ENCODE peak calls at places on chromosomes 6 and 20, in four cellular contexts. One of them, this sample, is unnamed.

GRCh38 chr6:140427842-140428241 is 1053.4 kb upstream of the CITED2 start:
- DNase-seq in activated naive CD8-positive, alpha-beta T cell treated with anti-CD3 and anti-CD28 coated beads for 36 hours: no peak
- DNase-seq in AG20443: no peak
- DNase-seq in Right ventricle myocardium inferior: no peak
- DNase-seq in this sample: no peak

GRCh38 chr6:75493400-75494064 is at the start of gene FILIP1:
- DNase-seq in activated naive CD8-positive, alpha-beta T cell treated with anti-CD3 and anti-CD28 coated beads for 36 hours: no peak
- DNase-seq in AG20443: peak
- DNase-seq in Right ventricle myocardium inferior: peak
- DNase-seq in this sample: no peak

GRCh38 chr6:110053395-110054240 is 75.5 kb downstream of the GPR6 start:
- DNase-seq in activated naive CD8-positive, alpha-beta T cell treated with anti-CD3 and anti-CD28 coated beads for 36 hours: no peak
- DNase-seq in AG20443: peak
- DNase-seq in Right ventricle myocardium inferior: no peak
- DNase-seq in this sample: peak

GRCh38 chr6:127030111-127030510 is 88.4 kb upstream of the RSPO3 start:
- DNase-seq in activated naive CD8-positive, alpha-beta T cell treated with anti-CD3 and anti-CD28 coated beads for 36 hours: no peak
- DNase-seq in AG20443: no peak
- DNase-seq in Right ventricle myocardium inferior: no peak
- DNase-seq in this sample: no peak

GRCh38 chr20:11672959-11673358 is 244.7 kb upstream of the BTBD3 start:
- DNase-seq in activated naive CD8-positive, alpha-beta T cell treated with anti-CD3 and anti-CD28 coated beads for 36 hours: no peak
- DNase-seq in AG20443: no peak
- DNase-seq in Right ventricle myocardium inferior: no peak
- DNase-seq in this sample: no peak

GRCh38 chr6:163529605-163530004 is 115.1 kb downstream of the QKI start:
- DNase-seq in activated naive CD8-positive, alpha-beta T cell treated with anti-CD3 and anti-CD28 coated beads for 36 hours: no peak
- DNase-seq in AG20443: peak
- DNase-seq in Right ventricle myocardium inferior: no peak
- DNase-seq in this sample: no peak

GRCh38 chr20:45611054-45611453 is 18.5 kb upstream of the WFDC10A start:
- DNase-seq in activated naive CD8-positive, alpha-beta T cell treated with anti-CD3 and anti-CD28 coated beads for 36 hours: peak
- DNase-seq in AG20443: peak
- DNase-seq in Right ventricle myocardium inferior: no peak
- DNase-seq in this sample: no peak

GRCh38 chr6:147204843-147205311 is 660 bp downstream of the STXBP5 start:
- DNase-seq in activated naive CD8-positive, alpha-beta T cell treated with anti-CD3 and anti-CD28 coated beads for 36 hours: no peak
- DNase-seq in AG20443: no peak
- DNase-seq in Right ventricle myocardium inferior: no peak
- DNase-seq in this sample: no peak

GRCh38 chr6:155248021-155249001 is 15.5 kb upstream of the CLDN20 start:
- DNase-seq in activated naive CD8-positive, alpha-beta T cell treated with anti-CD3 and anti-CD28 coated beads for 36 hours: no peak
- DNase-seq in AG20443: peak
- DNase-seq in Right ventricle myocardium inferior: no peak
- DNase-seq in this sample: peak